ENCODE peak calls at places on chromosomes 16 and 17, in ten cellular contexts. One of them, this sample, is unnamed.

GRCh38 chr17:63772801-63773271 is 561 bp downstream of the CCDC47 start:
- DNase-seq in mesenchymal stem cell: peak; percentile 57
- DNase-seq in GM23248: peak; percentile 49
- DNase-seq in mammary epithelial cell: peak; percentile 44
- DNase-seq in MM.1S: peak; percentile 26
- DNase-seq in uterus: no peak
- DNase-seq in heart right ventricle: no peak
- DNase-seq in HAP-1: no peak
- DNase-seq in fibroblast of lung: peak; percentile 45
- DNase-seq in body of pancreas: no peak
- DNase-seq in this sample: peak; percentile 35

GRCh38 chr16:52743702-52744101 is 196.8 kb upstream of the TOX3 start:
- DNase-seq in mesenchymal stem cell: no peak
- DNase-seq in GM23248: no peak
- DNase-seq in mammary epithelial cell: no peak
- DNase-seq in MM.1S: no peak
- DNase-seq in uterus: no peak
- DNase-seq in heart right ventricle: no peak
- DNase-seq in HAP-1: no peak
- DNase-seq in fibroblast of lung: no peak
- DNase-seq in body of pancreas: no peak
- DNase-seq in this sample: no peak

GRCh38 chr17:10193632-10194031 is 4.8 kb downstream of the GAS7 start:
- DNase-seq in mesenchymal stem cell: no peak
- DNase-seq in GM23248: no peak
- DNase-seq in mammary epithelial cell: no peak
- DNase-seq in MM.1S: no peak
- DNase-seq in uterus: no peak
- DNase-seq in heart right ventricle: no peak
- DNase-seq in HAP-1: no peak
- DNase-seq in fibroblast of lung: no peak
- DNase-seq in body of pancreas: no peak
- DNase-seq in this sample: no peak

GRCh38 chr16:4257646-4258556 is 14.9 kb downstream of the TFAP4 start:
- DNase-seq in mesenchymal stem cell: no peak
- DNase-seq in GM23248: no peak
- DNase-seq in mammary epithelial cell: no peak
- DNase-seq in MM.1S: no peak
- DNase-seq in uterus: no peak
- DNase-seq in heart right ventricle: peak; percentile 53
- DNase-seq in HAP-1: no peak
- DNase-seq in fibroblast of lung: no peak
- DNase-seq in body of pancreas: no peak
- DNase-seq in this sample: peak; percentile 50

GRCh38 chr16:72029567-72030271 is 21.2 kb downstream of the DHODH start:
- DNase-seq in mesenchymal stem cell: no peak
- DNase-seq in GM23248: no peak
- DNase-seq in mammary epithelial cell: no peak
- DNase-seq in MM.1S: no peak
- DNase-seq in uterus: no peak
- DNase-seq in heart right ventricle: no peak
- DNase-seq in HAP-1: no peak
- DNase-seq in fibroblast of lung: no peak
- DNase-seq in body of pancreas: no peak
- DNase-seq in this sample: no peak

GRCh38 chr16:27685802-27686201 is 135.9 kb downstream of the KATNIP start:
- DNase-seq in mesenchymal stem cell: peak; percentile 66
- DNase-seq in GM23248: peak; percentile 44
- DNase-seq in mammary epithelial cell: no peak
- DNase-seq in MM.1S: no peak
- DNase-seq in uterus: no peak
- DNase-seq in heart right ventricle: no peak
- DNase-seq in HAP-1: no peak
- DNase-seq in fibroblast of lung: peak; percentile 36
- DNase-seq in body of pancreas: peak; percentile 5
- DNase-seq in this sample: no peak

GRCh38 chr17:82547981-82548380 is 28.4 kb downstream of the FOXK2 start:
- DNase-seq in mesenchymal stem cell: no peak
- DNase-seq in GM23248: no peak
- DNase-seq in mammary epithelial cell: no peak
- DNase-seq in MM.1S: no peak
- DNase-seq in uterus: no peak
- DNase-seq in heart right ventricle: no peak
- DNase-seq in HAP-1: no peak
- DNase-seq in fibroblast of lung: no peak
- DNase-seq in body of pancreas: no peak
- DNase-seq in this sample: no peak

GRCh38 chr17:2085648-2085949 is 30.7 kb downstream of the HIC1 start:
- DNase-seq in mesenchymal stem cell: peak; percentile 83
- DNase-seq in GM23248: peak; percentile 76
- DNase-seq in mammary epithelial cell: no peak
- DNase-seq in MM.1S: no peak
- DNase-seq in uterus: peak; percentile 71
- DNase-seq in heart right ventricle: peak; percentile 68
- DNase-seq in HAP-1: no peak
- DNase-seq in fibroblast of lung: peak; percentile 79
- DNase-seq in body of pancreas: no peak
- DNase-seq in this sample: no peak

GRCh38 chr16:1048442-1049112 is 24.0 kb upstream of the SSTR5 start:
- DNase-seq in mesenchymal stem cell: peak; percentile 9
- DNase-seq in GM23248: peak; percentile 76
- DNase-seq in mammary epithelial cell: no peak
- DNase-seq in MM.1S: no peak
- DNase-seq in uterus: no peak
- DNase-seq in heart right ventricle: peak; percentile 80
- DNase-seq in HAP-1: peak; percentile 90
- DNase-seq in fibroblast of lung: peak; percentile 17
- DNase-seq in body of pancreas: peak; percentile 53
- DNase-seq in this sample: peak; percentile 20

GRCh38 chr17:3944485-3945388 is 19.5 kb downstream of the ATP2A3 start:
- DNase-seq in mesenchymal stem cell: peak; percentile 73
- DNase-seq in GM23248: peak; percentile 89
- DNase-seq in mammary epithelial cell: no peak
- DNase-seq in MM.1S: no peak
- DNase-seq in uterus: peak; percentile 51
- DNase-seq in heart right ventricle: peak; percentile 81
- DNase-seq in HAP-1: peak; percentile 44
- DNase-seq in fibroblast of lung: peak; percentile 41
- DNase-seq in body of pancreas: no peak
- DNase-seq in this sample: peak; percentile 52

GRCh38 chr17:48843172-48843900 is 12.5 kb downstream of the CALCOCO2 start:
- DNase-seq in mesenchymal stem cell: peak; percentile 40
- DNase-seq in GM23248: peak; percentile 42
- DNase-seq in mammary epithelial cell: no peak
- DNase-seq in MM.1S: no peak
- DNase-seq in uterus: no peak
- DNase-seq in heart right ventricle: no peak
- DNase-seq in HAP-1: no peak
- DNase-seq in fibroblast of lung: peak; percentile 68
- DNase-seq in body of pancreas: no peak
- DNase-seq in this sample: peak; percentile 31

GRCh38 chr17:61404702-61405046 is 5.0 kb downstream of the TBX2 start:
- DNase-seq in mesenchymal stem cell: no peak
- DNase-seq in GM23248: no peak
- DNase-seq in mammary epithelial cell: no peak
- DNase-seq in MM.1S: no peak
- DNase-seq in uterus: peak; percentile 12
- DNase-seq in heart right ventricle: no peak
- DNase-seq in HAP-1: no peak
- DNase-seq in fibroblast of lung: no peak
- DNase-seq in body of pancreas: no peak
- DNase-seq in this sample: no peak
- H3K4me1 ChIP-seq in mesenchymal stem cell: peaks cover 34% of the 10 kb centered on the region
- H3K4me1 ChIP-seq in GM23248: peaks cover 10% of the 10 kb centered on the region
- H3K4me1 ChIP-seq in mammary epithelial cell: no peaks in the 10 kb centered on the region
- H3K4me1 ChIP-seq in MM.1S: no peaks in the 10 kb centered on the region
- H3K4me1 ChIP-seq in uterus: no peaks in the 10 kb centered on the region
- H3K4me1 ChIP-seq in heart right ventricle: peaks cover 49% of the 10 kb centered on the region
- H3K4me1 ChIP-seq in HAP-1: peaks cover 4% of the 10 kb centered on the region
- H3K4me1 ChIP-seq in fibroblast of lung: peaks cover 15% of the 10 kb centered on the region
- H3K4me1 ChIP-seq in body of pancreas: peaks cover 39% of the 10 kb centered on the region
- H3K4me1 ChIP-seq in this sample: no peaks in the 10 kb centered on the region

DNA sequence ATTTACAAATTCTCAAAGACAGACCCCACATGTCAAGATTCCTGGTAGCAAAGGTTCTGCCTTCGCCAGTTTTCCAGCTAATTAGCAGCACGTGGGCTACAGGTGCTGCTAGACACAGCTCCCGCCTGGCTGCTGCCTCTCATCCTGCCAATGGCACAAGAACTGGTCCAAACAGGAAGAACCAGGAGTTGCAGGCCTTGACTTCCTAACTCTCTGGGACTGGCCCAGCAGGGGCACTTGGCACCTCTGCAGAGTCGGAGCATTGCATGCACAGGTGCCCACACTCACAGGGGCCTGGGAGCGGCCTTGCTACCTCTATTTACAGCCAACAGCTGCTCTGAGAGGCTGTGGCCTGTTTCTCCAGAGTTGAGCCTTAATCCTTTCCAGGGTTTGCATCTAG is 39.6 kb downstream of the TK2 start:
- DNase-seq in mesenchymal stem cell: no peak
- DNase-seq in GM23248: no peak
- DNase-seq in mammary epithelial cell: no peak
- DNase-seq in MM.1S: no peak
- DNase-seq in uterus: peak; percentile 12
- DNase-seq in heart right ventricle: no peak
- DNase-seq in HAP-1: no peak
- DNase-seq in fibroblast of lung: no peak
- DNase-seq in body of pancreas: peak; percentile 87
- DNase-seq in this sample: no peak
- H3K4me3 ChIP-seq in mesenchymal stem cell: no peak overlapping the region
- H3K4me3 ChIP-seq in GM23248: no peak overlapping the region
- H3K4me3 ChIP-seq in mammary epithelial cell: no peak overlapping the region
- H3K4me3 ChIP-seq in MM.1S: no peak overlapping the region
- H3K4me3 ChIP-seq in uterus: no peak overlapping the region
- H3K4me3 ChIP-seq in heart right ventricle: no peak overlapping the region
- H3K4me3 ChIP-seq in HAP-1: no peak overlapping the region
- H3K4me3 ChIP-seq in fibroblast of lung: no peak overlapping the region
- H3K4me3 ChIP-seq in body of pancreas: no peak overlapping the region
- H3K4me3 ChIP-seq in this sample: no peak overlapping the region

DNA sequence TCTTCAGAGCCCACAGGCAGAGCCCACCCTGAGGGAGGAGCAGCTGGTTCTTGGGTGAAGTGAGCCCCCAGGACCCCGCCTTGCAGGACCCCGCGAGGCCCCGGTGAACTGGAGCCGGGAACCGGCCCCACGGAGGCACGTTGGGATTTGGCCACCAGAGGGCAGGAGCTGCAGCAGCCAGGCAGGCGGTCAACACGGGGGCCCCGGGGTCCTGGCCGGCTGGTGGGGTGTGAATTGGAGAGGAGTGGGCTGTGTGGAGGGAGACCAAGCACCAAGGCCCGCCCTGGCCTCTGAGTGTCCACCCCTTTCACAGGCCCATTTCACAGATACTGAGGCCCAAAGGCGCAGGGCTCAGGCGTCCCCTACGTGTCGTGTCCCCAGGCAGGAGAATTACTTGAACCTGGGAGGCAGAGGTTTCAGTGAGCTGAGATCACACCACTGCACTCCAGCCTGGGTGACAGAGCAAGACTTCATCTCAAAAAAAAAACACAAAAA is 2.2 kb downstream of the DPEP1 start:
- DNase-seq in mesenchymal stem cell: no peak
- DNase-seq in GM23248: peak; percentile 44
- DNase-seq in mammary epithelial cell: no peak
- DNase-seq in MM.1S: no peak
- DNase-seq in uterus: no peak
- DNase-seq in heart right ventricle: peak; percentile 43
- DNase-seq in HAP-1: peak; percentile 85
- DNase-seq in fibroblast of lung: no peak
- DNase-seq in body of pancreas: no peak
- DNase-seq in this sample: no peak
- H3K4me1 ChIP-seq in mesenchymal stem cell: peaks cover 16% of the 10 kb centered on the region
- H3K4me1 ChIP-seq in GM23248: no peaks in the 10 kb centered on the region
- H3K4me1 ChIP-seq in mammary epithelial cell: no peaks in the 10 kb centered on the region
- H3K4me1 ChIP-seq in MM.1S: peaks cover 10% of the 10 kb centered on the region
- H3K4me1 ChIP-seq in uterus: no peaks in the 10 kb centered on the region
- H3K4me1 ChIP-seq in heart right ventricle: no peaks in the 10 kb centered on the region
- H3K4me1 ChIP-seq in HAP-1: no peaks in the 10 kb centered on the region
- H3K4me1 ChIP-seq in fibroblast of lung: no peaks in the 10 kb centered on the region
- H3K4me1 ChIP-seq in body of pancreas: peaks cover 21% of the 10 kb centered on the region
- H3K4me1 ChIP-seq in this sample: no peaks in the 10 kb centered on the region

DNA sequence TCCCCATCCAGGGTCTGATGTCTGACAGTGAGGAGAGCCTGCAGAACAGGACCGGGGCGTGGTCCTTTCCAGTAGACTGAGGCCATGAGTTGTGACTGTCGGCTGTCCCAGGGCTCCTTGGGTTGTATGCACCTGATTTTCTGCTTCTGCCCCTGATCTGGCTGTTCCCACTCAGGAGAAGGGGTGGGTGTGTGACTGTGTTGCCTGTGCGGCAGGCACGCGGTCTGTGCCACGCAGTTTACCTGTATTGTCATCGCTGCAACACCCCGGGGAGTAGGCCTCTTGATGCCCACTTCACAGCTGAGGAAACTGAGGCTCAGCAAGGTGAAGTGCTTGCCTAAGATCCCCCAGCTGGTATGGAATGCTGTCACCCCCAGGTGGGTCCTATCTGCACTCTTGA is 1.4 kb downstream of the CRISPLD2 start:
- DNase-seq in mesenchymal stem cell: no peak
- DNase-seq in GM23248: no peak
- DNase-seq in mammary epithelial cell: no peak
- DNase-seq in MM.1S: no peak
- DNase-seq in uterus: no peak
- DNase-seq in heart right ventricle: no peak
- DNase-seq in HAP-1: no peak
- DNase-seq in fibroblast of lung: no peak
- DNase-seq in body of pancreas: no peak
- DNase-seq in this sample: no peak
- H3K4me3 ChIP-seq in mesenchymal stem cell: no peak overlapping the region
- H3K4me3 ChIP-seq in GM23248: peak overlapping the region; percentile 85
- H3K4me3 ChIP-seq in mammary epithelial cell: no peak overlapping the region
- H3K4me3 ChIP-seq in MM.1S: no peak overlapping the region
- H3K4me3 ChIP-seq in uterus: peak overlapping the region; percentile 61
- H3K4me3 ChIP-seq in heart right ventricle: peak overlapping the region; percentile 69
- H3K4me3 ChIP-seq in HAP-1: no peak overlapping the region
- H3K4me3 ChIP-seq in fibroblast of lung: peak overlapping the region; percentile 82
- H3K4me3 ChIP-seq in body of pancreas: no peak overlapping the region
- H3K4me3 ChIP-seq in this sample: no peak overlapping the region

DNA sequence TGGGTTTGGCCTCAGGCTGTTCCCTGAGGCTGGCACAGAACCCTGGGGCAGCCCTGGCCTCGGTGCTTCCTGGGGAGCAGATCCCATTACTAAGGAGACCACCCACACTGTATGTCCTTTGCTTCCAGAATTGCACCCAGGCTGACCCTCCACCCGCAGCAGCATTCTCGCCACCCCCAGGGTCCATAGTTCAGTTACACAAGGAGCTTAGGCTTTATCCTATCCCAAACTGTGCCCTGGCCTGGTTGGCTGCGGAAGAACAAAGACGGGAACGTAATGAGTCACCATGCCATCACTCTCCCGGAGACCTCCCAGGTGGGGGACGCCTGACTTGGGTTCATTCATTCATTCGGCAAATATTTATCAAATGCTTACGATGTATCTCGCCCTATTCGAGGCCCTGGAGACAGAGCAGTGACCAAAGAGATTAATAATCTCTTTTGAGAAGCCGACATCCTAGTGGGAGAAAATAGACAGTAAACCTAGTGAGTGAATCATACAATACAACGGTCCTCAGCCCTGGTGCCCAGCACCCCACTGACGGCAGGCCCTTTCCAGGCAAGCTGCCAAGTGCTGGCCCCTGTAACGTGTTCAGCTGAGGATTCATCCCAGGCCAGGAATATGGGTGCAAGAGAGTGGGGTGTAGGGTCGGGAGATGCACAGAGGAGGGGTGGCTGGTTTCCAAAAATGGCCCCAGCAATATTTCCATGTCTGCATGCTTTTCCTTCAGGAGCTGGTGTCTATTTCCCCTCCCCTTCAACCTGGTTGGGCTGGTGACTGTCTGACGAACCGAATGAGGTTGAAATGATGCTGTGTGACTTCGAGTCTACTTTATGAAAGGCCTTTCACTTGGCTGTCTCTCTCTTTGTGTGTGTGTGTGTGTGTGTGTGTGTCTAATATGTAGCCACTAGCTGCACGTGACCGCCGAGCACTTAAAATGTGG is 134.2 kb downstream of the MGAT5B start:
- DNase-seq in mesenchymal stem cell: peak; percentile 53
- DNase-seq in GM23248: peak; percentile 57
- DNase-seq in mammary epithelial cell: peak; percentile 17
- DNase-seq in MM.1S: no peak
- DNase-seq in uterus: no peak
- DNase-seq in heart right ventricle: no peak
- DNase-seq in HAP-1: no peak
- DNase-seq in fibroblast of lung: peak; percentile 93
- DNase-seq in body of pancreas: no peak
- DNase-seq in this sample: no peak
- H3K4me1 ChIP-seq in mesenchymal stem cell: peaks cover 22% of the 10 kb centered on the region
- H3K4me1 ChIP-seq in GM23248: no peaks in the 10 kb centered on the region
- H3K4me1 ChIP-seq in mammary epithelial cell: peaks cover 3% of the 10 kb centered on the region
- H3K4me1 ChIP-seq in MM.1S: peaks cover 17% of the 10 kb centered on the region
- H3K4me1 ChIP-seq in uterus: no peaks in the 10 kb centered on the region
- H3K4me1 ChIP-seq in heart right ventricle: no peaks in the 10 kb centered on the region
- H3K4me1 ChIP-seq in HAP-1: no peaks in the 10 kb centered on the region
- H3K4me1 ChIP-seq in fibroblast of lung: no peaks in the 10 kb centered on the region
- H3K4me1 ChIP-seq in body of pancreas: no peaks in the 10 kb centered on the region
- H3K4me1 ChIP-seq in this sample: no peaks in the 10 kb centered on the region

This sample was measured in small intestine.